ENCODE peak calls at places on chromosome 10, in six cellular contexts. L is NCI-H1092, B is tibial artery, I is hippocampal formation, S is AG04450, N is hepatocyte. Q is an unnamed sample.

GRCh38 chr10:77290528-77291155 is 347.0 kb downstream of the KCNMA1 start:
- DNase-seq in L (no peak), B (no peak), I (no peak), S (peak), N (peak), Q (no peak)

GRCh38 chr10:98460837-98461499 is 14.2 kb upstream of the HPS1 start:
- DNase-seq in L (no peak), B (no peak), I (no peak), S (peak), N (peak), Q (peak)

GRCh38 chr10:61899997-61900828 is 1.3 kb upstream of the ARID5B start:
- DNase-seq in L (peak), B (peak), I (peak), S (no peak), N (peak), Q (peak)

GRCh38 chr10:45091968-45092367 is 91.2 kb downstream of the ZNF22 start:
- DNase-seq in L (peak), B (no peak), I (no peak), S (no peak), N (no peak), Q (no peak)

GRCh38 chr10:3805227-3805790 is 20.3 kb upstream of the KLF6 start:
- DNase-seq in L (no peak), B (no peak), I (no peak), S (no peak), N (no peak), Q (peak)

GRCh38 chr10:95280637-95281036 is 10.2 kb downstream of the PDLIM1 start:
- DNase-seq in L (no peak), B (no peak), I (no peak), S (no peak), N (no peak), Q (no peak)

GRCh38 chr10:61640876-61641275 is 21.9 kb upstream of the CABCOCO1 start:
- DNase-seq in L (no peak), B (no peak), I (no peak), S (no peak), N (no peak), Q (no peak)

GRCh38 chr10:48463318-48464003 is 141.4 kb downstream of the ARHGAP22 start:
- DNase-seq in L (no peak), B (no peak), I (no peak), S (no peak), N (peak), Q (no peak)

GRCh38 chr10:3668276-3668960 is 116.6 kb downstream of the KLF6 start:
- DNase-seq in L (no peak), B (no peak), I (no peak), S (peak), N (peak), Q (no peak)

GRCh38 chr10:7571992-7572391 is 94.8 kb downstream of the ITIH5 start:
- DNase-seq in L (no peak), B (no peak), I (no peak), S (no peak), N (peak), Q (no peak)

GRCh38 chr10:28177944-28178637 is 124.8 kb downstream of the MPP7 start:
- DNase-seq in L (no peak), B (no peak), I (no peak), S (no peak), N (no peak), Q (no peak)

GRCh38 chr10:86872757-86873156 is 84.7 kb downstream of the MMRN2 start:
- DNase-seq in L (no peak), B (no peak), I (no peak), S (no peak), N (no peak), Q (no peak)

GRCh38 chr10:31358688-31359330 is 39.8 kb downstream of the ZEB1 start:
- DNase-seq in L (no peak), B (no peak), I (no peak), S (peak), N (no peak), Q (no peak)

GRCh38 chr10:14036233-14036632 is 294.5 kb downstream of the FRMD4A start:
- DNase-seq in L (no peak), B (no peak), I (no peak), S (no peak), N (no peak), Q (no peak)

GRCh38 chr10:22670796-22671195 is 43.6 kb downstream of the PIP4K2A start:
- DNase-seq in L (no peak), B (no peak), I (peak), S (no peak), N (no peak), Q (no peak)

Q was measured in RKO.